ENCODE peak calls at places on chromosome 1, in four cellular contexts. V is stimulated activated naive CD8-positive, alpha-beta T cell treated with anti-CD3 and anti-CD28 coated beads, Interleukin-15, amount 100 ng/mL, for 72 hours; Q is SK-N-DZ; L is MCF 10A. Z is an unnamed sample.

GRCh38 chr1:169143984-169144383 is 37.5 kb downstream of the ATP1B1 start:
- DNase-seq in V (no peak), Q (no peak), L (no peak), Z (no peak)

GRCh38 chr1:210360852-210361477 is 32.3 kb downstream of the HHAT start:
- DNase-seq in V (no peak), Q (no peak), L (peak; percentile 76), Z (peak; percentile 82)

GRCh38 chr1:150973826-150974579 is 632 bp downstream of the CERS2 start:
- DNase-seq in V (peak; percentile 54), Q (no peak), L (peak; percentile 48), Z (no peak)

GRCh38 chr1:199290186-199290585 is 651.3 kb downstream of the PTPRC start:
- DNase-seq in V (no peak), Q (no peak), L (peak; percentile 15), Z (no peak)

GRCh38 chr1:87129606-87130005 is 199.1 kb upstream of the LMO4 start:
- DNase-seq in V (no peak), Q (no peak), L (no peak), Z (no peak)

GRCh38 chr1:93178418-93178817 is 1.8 kb downstream of the TMED5 start:
- DNase-seq in V (no peak), Q (no peak), L (peak; percentile 44), Z (peak; percentile 24)

GRCh38 chr1:28370220-28371010 is 875 bp downstream of the PHACTR4 start:
- DNase-seq in V (peak; percentile 30), Q (peak; percentile 56), L (peak; percentile 45), Z (peak; percentile 44)

GRCh38 chr1:41799723-41800122 is 119.0 kb downstream of the HIVEP3 start:
- DNase-seq in V (no peak), Q (no peak), L (peak; percentile 21), Z (no peak)